ENCODE peak calls at places on chromosomes 1 and 21, in four cellular contexts. U is iris pigment epithelial cell, O is kidney, E is psoas muscle. C is an unnamed sample.

GRCh38 chr1:5404412-5405203 is 587.6 kb downstream of the NPHP4 start:
- DNase-seq in U (no peak), O (no peak), E (no peak), C (no peak)

GRCh38 chr1:77319036-77319705 is 37.4 kb downstream of the AK5 start:
- DNase-seq in U (no peak), O (no peak), E (no peak), C (peak)

GRCh38 chr1:53141487-53142055 is 867 bp downstream of the SLC1A7 start:
- DNase-seq in U (no peak), O (no peak), E (no peak), C (no peak)

GRCh38 chr21:15051652-15052554 is 12.9 kb downstream of the NRIP1 start:
- DNase-seq in U (peak), O (no peak), E (no peak), C (no peak)

GRCh38 chr1:54180666-54181360 is 19.0 kb downstream of the CYB5RL start:
- DNase-seq in U (no peak), O (no peak), E (no peak), C (no peak)

GRCh38 chr1:50699795-50700194 is 260.3 kb downstream of the FAF1 start:
- DNase-seq in U (no peak), O (no peak), E (no peak), C (no peak)

GRCh38 chr1:14788065-14788464 is 189.6 kb downstream of the KAZN start:
- DNase-seq in U (no peak), O (no peak), E (no peak), C (no peak)

GRCh38 chr1:167110586-167110985 is 16.7 kb downstream of the STYXL2 start:
- DNase-seq in U (no peak), O (no peak), E (no peak), C (no peak)

GRCh38 chr1:246459213-246459612 is 47.9 kb downstream of the SMYD3 start:
- DNase-seq in U (no peak), O (no peak), E (no peak), C (no peak)

GRCh38 chr1:201692307-201693018 is 136.5 kb upstream of the IPO9 start:
- DNase-seq in U (no peak), O (no peak), E (no peak), C (no peak)

GRCh38 chr1:225561675-225562074 is 91.2 kb downstream of the ENAH start:
- DNase-seq in U (no peak), O (no peak), E (no peak), C (no peak)